ENCODE peak calls at places on chromosome 17, in ten cellular contexts. G is activated T-helper 1 cell treated with Interleukin-2 at 50 U/mL for 16 hours; V is T-helper 1 cell; R is SHP77 treated with DMSO at 0.1 percent for 48 hours; S is T-helper 17 cell; M is fibroblast of the conjunctiva; E is AG10803; D is NCI-H82; O is activated CD8-positive, alpha-beta T cell treated with anti-CD3 and anti-CD28 coated beads for 36 hours; L is NCI-H1092. T is an unnamed sample.

GRCh38 chr17:14198013-14198412 is 38.6 kb downstream of the CDRT15 start:
- DNase-seq in O (no peak), L (no peak), M (no peak), S (no peak), R (no peak), G (no peak), V (no peak), E (no peak), D (peak), T (no peak)

GRCh38 chr17:50388728-50389127 is 8.6 kb downstream of the LRRC59 start:
- DNase-seq in D (no peak), G (no peak), M (no peak), O (no peak), E (no peak), L (no peak), V (no peak), S (no peak), R (no peak), T (no peak)

GRCh38 chr17:50425682-50426471 is at the start of gene ACSF2:
- DNase-seq in E (peak), V (peak), D (peak), M (no peak), L (no peak), S (peak), R (no peak), G (peak), O (peak), T (no peak)

GRCh38 chr17:79235808-79236207 is 161.2 kb downstream of the ENGASE start:
- DNase-seq in V (no peak), L (no peak), S (no peak), G (no peak), E (no peak), R (no peak), M (no peak), D (no peak), O (no peak), T (no peak)

GRCh38 chr17:82300707-82301270 is 16.6 kb downstream of the CD7 start:
- DNase-seq in L (no peak), R (peak), M (peak), O (peak), E (peak), D (peak), G (peak), S (peak), V (peak), T (no peak)

GRCh38 chr17:9900019-9900594 is 5.0 kb downstream of the RCVRN start:
- DNase-seq in L (no peak), G (no peak), S (no peak), O (no peak), M (no peak), D (peak), R (no peak), E (peak), V (no peak), T (no peak)

GRCh38 chr17:59199398-59199797 is 10.4 kb upstream of the SMG8 start:
- DNase-seq in E (no peak), R (no peak), G (no peak), M (no peak), S (no peak), L (no peak), O (no peak), D (no peak), V (no peak), T (no peak)

GRCh38 chr17:81713556-81714411 is 1.7 kb downstream of the SLC25A10 start:
- DNase-seq in M (no peak), O (no peak), S (no peak), D (peak), E (no peak), L (no peak), G (no peak), V (no peak), R (peak), T (no peak)

GRCh38 chr17:27475070-27475673 is 18.9 kb downstream of the KSR1 start:
- DNase-seq in S (no peak), E (no peak), O (peak), V (no peak), R (no peak), G (no peak), M (no peak), L (no peak), D (no peak), T (no peak)

GRCh38 chr17:60627113-60627512 is 27.1 kb downstream of the PPM1D start:
- DNase-seq in V (no peak), M (no peak), G (no peak), R (no peak), O (no peak), L (no peak), D (no peak), S (no peak), E (no peak), T (no peak)

GRCh38 chr17:20202141-20202574 is 193.0 kb downstream of the SPECC1 start:
- DNase-seq in L (no peak), E (no peak), S (no peak), R (no peak), V (no peak), G (no peak), O (no peak), M (no peak), D (no peak), T (no peak)

GRCh38 chr17:73348018-73348823 is 36.4 kb upstream of the CDC42EP4 start:
- DNase-seq in G (no peak), D (no peak), L (no peak), O (no peak), V (no peak), R (no peak), E (no peak), M (no peak), S (no peak), T (no peak)

GRCh38 chr17:79305831-79306687 is 231.4 kb downstream of the ENGASE start:
- DNase-seq in V (no peak), M (no peak), D (no peak), E (no peak), G (no peak), O (no peak), L (no peak), R (no peak), S (no peak), T (no peak)

GRCh38 chr17:83199500-83200201 is 120.2 kb downstream of the METRNL start:
- DNase-seq in D (no peak), R (no peak), S (peak), G (no peak), E (peak), V (peak), O (peak), L (no peak), M (no peak), T (no peak)

GRCh38 chr17:38454528-38454927 is 26.3 kb downstream of the ARHGAP23 start:
- DNase-seq in G (no peak), O (no peak), S (no peak), E (peak), L (no peak), M (peak), V (no peak), R (no peak), D (no peak), T (no peak)

GRCh38 chr17:8976638-8977037 is 11.1 kb upstream of the PIK3R5 start:
- DNase-seq in S (no peak), V (no peak), L (no peak), O (no peak), R (no peak), M (no peak), E (no peak), G (no peak), D (no peak), T (no peak)

GRCh38 chr17:79160980-79161621 is 86.5 kb downstream of the ENGASE start:
- DNase-seq in S (no peak), M (no peak), D (no peak), G (no peak), L (no peak), E (no peak), V (no peak), O (peak), R (no peak), T (no peak)

GRCh38 chr17:7084058-7084457 is 4.0 kb upstream of the CLEC10A start:
- DNase-seq in O (no peak), D (no peak), S (no peak), G (no peak), R (no peak), E (no peak), M (no peak), L (no peak), V (no peak), T (no peak)

GRCh38 chr17:78541488-78542237 is 35.5 kb downstream of the DNAH17 start:
- DNase-seq in E (peak), O (peak), R (no peak), V (no peak), G (no peak), D (no peak), L (no peak), M (no peak), S (no peak), T (no peak)

GRCh38 chr17:73722163-73722562 is 77.9 kb upstream of the SDK2 start:
- DNase-seq in R (peak), S (no peak), D (peak), L (peak), O (peak), E (no peak), M (no peak), G (peak), V (no peak), T (no peak)

GRCh38 chr17:80071116-80071980 is 30.0 kb upstream of the GAA start:
- DNase-seq in G (no peak), D (no peak), M (no peak), E (peak), S (no peak), O (no peak), R (no peak), V (no peak), L (peak), T (no peak)

GRCh38 chr17:41959030-41959335 is 7.6 kb upstream of the CNP start:
- DNase-seq in V (no peak), M (no peak), L (no peak), R (no peak), D (no peak), S (no peak), E (no peak), G (no peak), O (no peak), T (no peak)

GRCh38 chr17:66987059-66987616 is 22.6 kb downstream of the CACNG4 start:
- DNase-seq in E (no peak), G (no peak), O (no peak), V (no peak), D (no peak), S (no peak), L (no peak), R (no peak), M (no peak), T (no peak)

GRCh38 chr17:48537316-48537715 is 6.5 kb upstream of the HOXB1 start:
- DNase-seq in S (no peak), M (no peak), G (no peak), O (no peak), R (no peak), V (no peak), L (no peak), E (no peak), D (no peak), T (no peak)

GRCh38 chr17:27566673-27567562 is 64.1 kb upstream of the LGALS9 start:
- DNase-seq in E (no peak), L (no peak), G (no peak), S (no peak), O (no peak), V (no peak), D (no peak), R (no peak), M (no peak), T (no peak)

T was measured in AG04450.